ENCODE peak calls at places on chromosomes 1 and 21, in nine cellular contexts. One of them, this sample, is unnamed.

GRCh38 chr1:36922593-36923251 is 111.6 kb downstream of the GRIK3 start:
- DNase-seq in AG08396: no peak
- DNase-seq in stimulated activated CD8-positive, alpha-beta memory T cell treated with anti-CD3 and anti-CD28 coated beads, Interleukin-2, amount 100 ng/mL, for 48 hours: no peak
- DNase-seq in NCI-H2171 treated with DMSO at 0.1 percent for 48 hours: no peak
- DNase-seq in H4: no peak
- DNase-seq in myocyte: no peak
- DNase-seq in GM04503: no peak
- DNase-seq in activated CD4-positive, CD25-positive, alpha-beta regulatory T cell: no peak
- DNase-seq in T-helper 1 cell: no peak
- DNase-seq in this sample: no peak

GRCh38 chr1:51916587-51917405 is 38.3 kb upstream of the NRDC start:
- DNase-seq in myocyte: no peak
- DNase-seq in T-helper 1 cell: no peak
- DNase-seq in H4: no peak
- DNase-seq in NCI-H2171 treated with DMSO at 0.1 percent for 48 hours: no peak
- DNase-seq in stimulated activated CD8-positive, alpha-beta memory T cell treated with anti-CD3 and anti-CD28 coated beads, Interleukin-2, amount 100 ng/mL, for 48 hours: no peak
- DNase-seq in AG08396: peak; percentile 36
- DNase-seq in activated CD4-positive, CD25-positive, alpha-beta regulatory T cell: no peak
- DNase-seq in GM04503: no peak
- DNase-seq in this sample: no peak

GRCh38 chr1:2830761-2831425 is 29.4 kb upstream of the TTC34 start:
- DNase-seq in NCI-H2171 treated with DMSO at 0.1 percent for 48 hours: no peak
- DNase-seq in T-helper 1 cell: no peak
- DNase-seq in GM04503: no peak
- DNase-seq in activated CD4-positive, CD25-positive, alpha-beta regulatory T cell: no peak
- DNase-seq in stimulated activated CD8-positive, alpha-beta memory T cell treated with anti-CD3 and anti-CD28 coated beads, Interleukin-2, amount 100 ng/mL, for 48 hours: no peak
- DNase-seq in AG08396: no peak
- DNase-seq in myocyte: no peak
- DNase-seq in H4: no peak
- DNase-seq in this sample: no peak

GRCh38 chr21:46060596-46061061 is 37.3 kb upstream of the COL6A2 start:
- DNase-seq in NCI-H2171 treated with DMSO at 0.1 percent for 48 hours: no peak
- DNase-seq in myocyte: peak; percentile 95
- DNase-seq in AG08396: peak; percentile 90
- DNase-seq in H4: peak; percentile 89
- DNase-seq in stimulated activated CD8-positive, alpha-beta memory T cell treated with anti-CD3 and anti-CD28 coated beads, Interleukin-2, amount 100 ng/mL, for 48 hours: peak; percentile 24
- DNase-seq in T-helper 1 cell: no peak
- DNase-seq in GM04503: peak; percentile 99
- DNase-seq in activated CD4-positive, CD25-positive, alpha-beta regulatory T cell: no peak
- DNase-seq in this sample: peak; percentile 99

GRCh38 chr1:185646202-185646683 is 87.9 kb upstream of the HMCN1 start:
- DNase-seq in stimulated activated CD8-positive, alpha-beta memory T cell treated with anti-CD3 and anti-CD28 coated beads, Interleukin-2, amount 100 ng/mL, for 48 hours: no peak
- DNase-seq in myocyte: peak; percentile 93
- DNase-seq in AG08396: peak; percentile 85
- DNase-seq in activated CD4-positive, CD25-positive, alpha-beta regulatory T cell: no peak
- DNase-seq in H4: peak; percentile 95
- DNase-seq in GM04503: peak; percentile 99
- DNase-seq in T-helper 1 cell: no peak
- DNase-seq in NCI-H2171 treated with DMSO at 0.1 percent for 48 hours: no peak
- DNase-seq in this sample: peak; percentile 99

GRCh38 chr1:15950763-15951295 is 25.1 kb downstream of the ZBTB17 start:
- DNase-seq in AG08396: no peak
- DNase-seq in activated CD4-positive, CD25-positive, alpha-beta regulatory T cell: no peak
- DNase-seq in NCI-H2171 treated with DMSO at 0.1 percent for 48 hours: no peak
- DNase-seq in H4: peak; percentile 44
- DNase-seq in T-helper 1 cell: peak; percentile 50
- DNase-seq in stimulated activated CD8-positive, alpha-beta memory T cell treated with anti-CD3 and anti-CD28 coated beads, Interleukin-2, amount 100 ng/mL, for 48 hours: peak; percentile 74
- DNase-seq in GM04503: no peak
- DNase-seq in myocyte: peak; percentile 89
- DNase-seq in this sample: no peak

GRCh38 chr1:195237161-195237889 is 1370.9 kb downstream of the KCNT2 start:
- DNase-seq in T-helper 1 cell: no peak
- DNase-seq in activated CD4-positive, CD25-positive, alpha-beta regulatory T cell: no peak
- DNase-seq in H4: no peak
- DNase-seq in myocyte: no peak
- DNase-seq in AG08396: no peak
- DNase-seq in stimulated activated CD8-positive, alpha-beta memory T cell treated with anti-CD3 and anti-CD28 coated beads, Interleukin-2, amount 100 ng/mL, for 48 hours: no peak
- DNase-seq in NCI-H2171 treated with DMSO at 0.1 percent for 48 hours: no peak
- DNase-seq in GM04503: peak; percentile 3
- DNase-seq in this sample: no peak

GRCh38 chr1:89095737-89096136 is 30.2 kb downstream of the GBP2 start:
- DNase-seq in H4: no peak
- DNase-seq in AG08396: no peak
- DNase-seq in myocyte: no peak
- DNase-seq in GM04503: no peak
- DNase-seq in activated CD4-positive, CD25-positive, alpha-beta regulatory T cell: no peak
- DNase-seq in T-helper 1 cell: no peak
- DNase-seq in NCI-H2171 treated with DMSO at 0.1 percent for 48 hours: no peak
- DNase-seq in stimulated activated CD8-positive, alpha-beta memory T cell treated with anti-CD3 and anti-CD28 coated beads, Interleukin-2, amount 100 ng/mL, for 48 hours: no peak
- DNase-seq in this sample: no peak

GRCh38 chr1:117535776-117536175 is 70.1 kb upstream of the TENT5C start:
- DNase-seq in GM04503: no peak
- DNase-seq in T-helper 1 cell: no peak
- DNase-seq in AG08396: no peak
- DNase-seq in myocyte: no peak
- DNase-seq in stimulated activated CD8-positive, alpha-beta memory T cell treated with anti-CD3 and anti-CD28 coated beads, Interleukin-2, amount 100 ng/mL, for 48 hours: no peak
- DNase-seq in NCI-H2171 treated with DMSO at 0.1 percent for 48 hours: no peak
- DNase-seq in H4: no peak
- DNase-seq in activated CD4-positive, CD25-positive, alpha-beta regulatory T cell: no peak
- DNase-seq in this sample: no peak

GRCh38 chr21:37459575-37459974 is 93.0 kb downstream of the DYRK1A start:
- DNase-seq in stimulated activated CD8-positive, alpha-beta memory T cell treated with anti-CD3 and anti-CD28 coated beads, Interleukin-2, amount 100 ng/mL, for 48 hours: no peak
- DNase-seq in NCI-H2171 treated with DMSO at 0.1 percent for 48 hours: no peak
- DNase-seq in AG08396: peak; percentile 45
- DNase-seq in T-helper 1 cell: no peak
- DNase-seq in myocyte: peak; percentile 67
- DNase-seq in GM04503: no peak
- DNase-seq in H4: no peak
- DNase-seq in activated CD4-positive, CD25-positive, alpha-beta regulatory T cell: no peak
- DNase-seq in this sample: no peak

GRCh38 chr1:11339346-11340247 is 66.6 kb downstream of the UBIAD1 start:
- DNase-seq in NCI-H2171 treated with DMSO at 0.1 percent for 48 hours: peak; percentile 95
- DNase-seq in myocyte: peak; percentile 97
- DNase-seq in stimulated activated CD8-positive, alpha-beta memory T cell treated with anti-CD3 and anti-CD28 coated beads, Interleukin-2, amount 100 ng/mL, for 48 hours: no peak
- DNase-seq in T-helper 1 cell: no peak
- DNase-seq in H4: no peak
- DNase-seq in activated CD4-positive, CD25-positive, alpha-beta regulatory T cell: no peak
- DNase-seq in GM04503: no peak
- DNase-seq in AG08396: no peak
- DNase-seq in this sample: no peak

GRCh38 chr1:230581446-230582079 is 60.7 kb upstream of the COG2 start:
- DNase-seq in T-helper 1 cell: no peak
- DNase-seq in stimulated activated CD8-positive, alpha-beta memory T cell treated with anti-CD3 and anti-CD28 coated beads, Interleukin-2, amount 100 ng/mL, for 48 hours: no peak
- DNase-seq in activated CD4-positive, CD25-positive, alpha-beta regulatory T cell: no peak
- DNase-seq in AG08396: no peak
- DNase-seq in H4: no peak
- DNase-seq in NCI-H2171 treated with DMSO at 0.1 percent for 48 hours: peak; percentile 4
- DNase-seq in myocyte: no peak
- DNase-seq in GM04503: no peak
- DNase-seq in this sample: no peak

GRCh38 chr1:156106624-156107488 is 7.7 kb upstream of the LMNA start:
- DNase-seq in myocyte: peak; percentile 47
- DNase-seq in activated CD4-positive, CD25-positive, alpha-beta regulatory T cell: no peak
- DNase-seq in stimulated activated CD8-positive, alpha-beta memory T cell treated with anti-CD3 and anti-CD28 coated beads, Interleukin-2, amount 100 ng/mL, for 48 hours: no peak
- DNase-seq in GM04503: no peak
- DNase-seq in T-helper 1 cell: no peak
- DNase-seq in NCI-H2171 treated with DMSO at 0.1 percent for 48 hours: peak; percentile 63
- DNase-seq in H4: no peak
- DNase-seq in AG08396: no peak
- DNase-seq in this sample: no peak

GRCh38 chr21:46092026-46092764 is 5.7 kb upstream of the COL6A2 start:
- DNase-seq in stimulated activated CD8-positive, alpha-beta memory T cell treated with anti-CD3 and anti-CD28 coated beads, Interleukin-2, amount 100 ng/mL, for 48 hours: no peak
- DNase-seq in GM04503: peak; percentile 99
- DNase-seq in AG08396: peak; percentile 93
- DNase-seq in activated CD4-positive, CD25-positive, alpha-beta regulatory T cell: no peak
- DNase-seq in NCI-H2171 treated with DMSO at 0.1 percent for 48 hours: no peak
- DNase-seq in T-helper 1 cell: no peak
- DNase-seq in H4: peak; percentile 70
- DNase-seq in myocyte: peak; percentile 96
- DNase-seq in this sample: peak; percentile 83

GRCh38 chr21:14070049-14070893 is 140.5 kb downstream of the LIPI start:
- DNase-seq in H4: no peak
- DNase-seq in myocyte: no peak
- DNase-seq in stimulated activated CD8-positive, alpha-beta memory T cell treated with anti-CD3 and anti-CD28 coated beads, Interleukin-2, amount 100 ng/mL, for 48 hours: no peak
- DNase-seq in T-helper 1 cell: no peak
- DNase-seq in GM04503: no peak
- DNase-seq in activated CD4-positive, CD25-positive, alpha-beta regulatory T cell: no peak
- DNase-seq in NCI-H2171 treated with DMSO at 0.1 percent for 48 hours: no peak
- DNase-seq in AG08396: no peak
- DNase-seq in this sample: no peak

GRCh38 chr1:217620814-217621213 is 10.1 kb downstream of the GPATCH2 start:
- DNase-seq in activated CD4-positive, CD25-positive, alpha-beta regulatory T cell: no peak
- DNase-seq in myocyte: no peak
- DNase-seq in AG08396: no peak
- DNase-seq in NCI-H2171 treated with DMSO at 0.1 percent for 48 hours: no peak
- DNase-seq in T-helper 1 cell: no peak
- DNase-seq in stimulated activated CD8-positive, alpha-beta memory T cell treated with anti-CD3 and anti-CD28 coated beads, Interleukin-2, amount 100 ng/mL, for 48 hours: no peak
- DNase-seq in H4: no peak
- DNase-seq in GM04503: no peak
- DNase-seq in this sample: no peak

GRCh38 chr1:16067127-16067768 is 6.2 kb downstream of the FAM131C start:
- DNase-seq in stimulated activated CD8-positive, alpha-beta memory T cell treated with anti-CD3 and anti-CD28 coated beads, Interleukin-2, amount 100 ng/mL, for 48 hours: no peak
- DNase-seq in T-helper 1 cell: no peak
- DNase-seq in myocyte: peak; percentile 94
- DNase-seq in AG08396: no peak
- DNase-seq in GM04503: no peak
- DNase-seq in activated CD4-positive, CD25-positive, alpha-beta regulatory T cell: no peak
- DNase-seq in H4: no peak
- DNase-seq in NCI-H2171 treated with DMSO at 0.1 percent for 48 hours: peak; percentile 77
- DNase-seq in this sample: no peak

GRCh38 chr1:183302452-183303324 is 115.5 kb downstream of the NMNAT2 start:
- DNase-seq in H4: no peak
- DNase-seq in myocyte: no peak
- DNase-seq in AG08396: no peak
- DNase-seq in T-helper 1 cell: no peak
- DNase-seq in stimulated activated CD8-positive, alpha-beta memory T cell treated with anti-CD3 and anti-CD28 coated beads, Interleukin-2, amount 100 ng/mL, for 48 hours: no peak
- DNase-seq in GM04503: no peak
- DNase-seq in NCI-H2171 treated with DMSO at 0.1 percent for 48 hours: no peak
- DNase-seq in activated CD4-positive, CD25-positive, alpha-beta regulatory T cell: no peak
- DNase-seq in this sample: no peak

GRCh38 chr1:204190212-204191211 is 5.8 kb downstream of the KISS1 start:
- DNase-seq in stimulated activated CD8-positive, alpha-beta memory T cell treated with anti-CD3 and anti-CD28 coated beads, Interleukin-2, amount 100 ng/mL, for 48 hours: no peak
- DNase-seq in AG08396: peak; percentile 45
- DNase-seq in H4: no peak
- DNase-seq in NCI-H2171 treated with DMSO at 0.1 percent for 48 hours: peak; percentile 91
- DNase-seq in T-helper 1 cell: no peak
- DNase-seq in GM04503: no peak
- DNase-seq in myocyte: peak; percentile 43
- DNase-seq in activated CD4-positive, CD25-positive, alpha-beta regulatory T cell: no peak
- DNase-seq in this sample: no peak

GRCh38 chr1:118898702-118899101 is 89.4 kb downstream of the TBX15 start:
- DNase-seq in activated CD4-positive, CD25-positive, alpha-beta regulatory T cell: no peak
- DNase-seq in GM04503: no peak
- DNase-seq in T-helper 1 cell: no peak
- DNase-seq in NCI-H2171 treated with DMSO at 0.1 percent for 48 hours: no peak
- DNase-seq in myocyte: peak; percentile 53
- DNase-seq in H4: no peak
- DNase-seq in stimulated activated CD8-positive, alpha-beta memory T cell treated with anti-CD3 and anti-CD28 coated beads, Interleukin-2, amount 100 ng/mL, for 48 hours: no peak
- DNase-seq in AG08396: no peak
- DNase-seq in this sample: no peak

GRCh38 chr1:94936861-94937620 is 10.1 kb upstream of the CNN3 start:
- DNase-seq in AG08396: no peak
- DNase-seq in T-helper 1 cell: no peak
- DNase-seq in myocyte: no peak
- DNase-seq in activated CD4-positive, CD25-positive, alpha-beta regulatory T cell: no peak
- DNase-seq in stimulated activated CD8-positive, alpha-beta memory T cell treated with anti-CD3 and anti-CD28 coated beads, Interleukin-2, amount 100 ng/mL, for 48 hours: no peak
- DNase-seq in H4: no peak
- DNase-seq in GM04503: no peak
- DNase-seq in NCI-H2171 treated with DMSO at 0.1 percent for 48 hours: no peak
- DNase-seq in this sample: no peak

GRCh38 chr1:109441105-109441504 is 14.9 kb upstream of the PSMA5 start:
- DNase-seq in stimulated activated CD8-positive, alpha-beta memory T cell treated with anti-CD3 and anti-CD28 coated beads, Interleukin-2, amount 100 ng/mL, for 48 hours: no peak
- DNase-seq in activated CD4-positive, CD25-positive, alpha-beta regulatory T cell: no peak
- DNase-seq in AG08396: no peak
- DNase-seq in myocyte: no peak
- DNase-seq in H4: no peak
- DNase-seq in T-helper 1 cell: no peak
- DNase-seq in GM04503: peak; percentile 76
- DNase-seq in NCI-H2171 treated with DMSO at 0.1 percent for 48 hours: no peak
- DNase-seq in this sample: no peak

This sample was measured in astrocyte of the cerebellum.